ENCODE peak calls at places on chromosomes 4 and X, in five cellular contexts. W is endothelial cell of umbilical vein, K is mammary epithelial cell, U is GM23248, C is HCT116. N is an unnamed sample. For H3K36me3, the result is how much of the 10 kb centered on the place peaks cover.

GRCh38 chr4:38154681-38155588 is 194.7 kb downstream of the PTTG2 start:
- DNase-seq in W (no peak), K (peak), U (peak), C (no peak), N (no peak)

GRCh38 chrX:153735274-153735673 is 10.6 kb downstream of the ABCD1 start:
- DNase-seq in W (no peak), K (no peak), U (peak), C (no peak), N (no peak)

GRCh38 chr4:176052744-176053143 is 12.9 kb upstream of the WDR17 start:
- DNase-seq in W (no peak), K (no peak), U (no peak), C (no peak), N (no peak)

GRCh38 chr4:55411621-55412020 is 15.9 kb downstream of the TMEM165 start:
- DNase-seq in W (no peak), K (no peak), U (peak), C (no peak), N (no peak)

GRCh38 chrX:27924261-27924660 is 57.0 kb downstream of the DCAF8L1 start:
- DNase-seq in W (no peak), K (peak), U (no peak), C (no peak), N (no peak)

GRCh38 chr4:48450740-48451139 is 32.4 kb upstream of the SLC10A4 start:
- DNase-seq in W (no peak), K (no peak), U (no peak), C (no peak), N (peak)

GRCh38 chr4:47482326-47482725 is 2.7 kb upstream of the ATP10D start:
- DNase-seq in W (peak), K (peak), U (peak), C (no peak), N (no peak)

GRCh38 chr4:37889849-37890500 is 909 bp upstream of the TBC1D1 start:
- DNase-seq in W (no peak), K (no peak), U (peak), C (no peak), N (peak)

GRCh38 chr4:70818173-70818856 is 21.4 kb downstream of the GRSF1 start:
- DNase-seq in W (no peak), K (no peak), U (no peak), C (no peak), N (no peak)

GRCh38 chr4:155164705-155165104 is 43.7 kb upstream of the NPY2R start:
- DNase-seq in W (no peak), K (no peak), U (no peak), C (no peak), N (no peak)

GRCh38 chr4:138677212-138677611 is 338.4 kb upstream of the NOCT start:
- DNase-seq in W (no peak), K (no peak), U (no peak), C (no peak), N (no peak)

GRCh38 chr4:74056858-74057562 is 18.5 kb upstream of the CXCL3 start:
- DNase-seq in W (peak), K (peak), U (peak), C (peak), N (peak)

GRCh38 chr4:80005863-80006262 is 67.2 kb downstream of the ANTXR2 start:
- DNase-seq in W (peak), K (peak), U (no peak), C (no peak), N (no peak)

GRCh38 chr4:89497517-89498308 is 190.1 kb upstream of the GPRIN3 start:
- DNase-seq in W (peak), K (no peak), U (no peak), C (no peak), N (no peak)

GRCh38 chr4:7073526-7074390 is 5.9 kb upstream of the GRPEL1 start:
- DNase-seq in W (peak), K (peak), U (peak), C (peak), N (peak)

GRCh38 chrX:153875391-153876111 is 10.4 kb downstream of the L1CAM start:
- DNase-seq in W (peak), K (no peak), U (peak), C (no peak), N (peak)

GRCh38 chr4:67344594-67345380 is 200.5 kb downstream of the CENPC start:
- DNase-seq in W (no peak), K (no peak), U (no peak), C (no peak), N (no peak)

GRCh38 chrX:9519546-9520210 is 54.8 kb downstream of the TBL1X start:
- DNase-seq in W (no peak), K (no peak), U (peak), C (no peak), N (no peak)

GRCh38 chr4:127641524-127641923 is 8.8 kb downstream of the INTU start:
- DNase-seq in W (no peak), K (no peak), U (peak), C (no peak), N (no peak)

GRCh38 chrX:29535212-29536162 is 679.9 kb upstream of the MAGEB2 start:
- DNase-seq in W (peak), K (peak), U (peak), C (no peak), N (no peak)

GRCh38 chr4:112916868-112917267 is 132.6 kb upstream of the ANK2 start:
- DNase-seq in W (no peak), K (no peak), U (peak), C (no peak), N (no peak)

GRCh38 chr4:89619230-89619962 is 217.6 kb downstream of the SNCA start:
- DNase-seq in W (no peak), K (no peak), U (no peak), C (no peak), N (no peak)

GRCh38 chr4:147769386-147769785 is 37.5 kb downstream of the ARHGAP10 start:
- DNase-seq in W (no peak), K (peak), U (peak), C (no peak), N (no peak)

GRCh38 chr4:74123065-74123728 is 24.2 kb upstream of the CXCL2 start:
- DNase-seq in W (no peak), K (no peak), U (peak), C (no peak), N (peak)

GRCh38 chrX:729583-730409 is 99.2 kb downstream of the SHOX start:
- DNase-seq in W (no peak), K (no peak), U (no peak), C (no peak), N (no peak)

GRCh38 chr4:10015140-10015753 is 6.0 kb downstream of the SLC2A9 start:
- DNase-seq in W (peak), K (no peak), U (peak), C (peak), N (peak)

GRCh38 chrX:13703589-13703988 is 14.7 kb downstream of the RAB9A start:
- DNase-seq in W (no peak), K (no peak), U (no peak), C (no peak), N (no peak)

GRCh38 chrX:109831326-109831985 is 98.4 kb upstream of the ACSL4 start:
- DNase-seq in W (no peak), K (no peak), U (no peak), C (no peak), N (no peak)

GRCh38 chrX:98299785-98300184 is 1416.1 kb downstream of the RPA4 start:
- DNase-seq in W (peak), K (no peak), U (no peak), C (no peak), N (no peak)

GRCh38 chr4:42339935-42340406 is 57.3 kb upstream of the SHISA3 start:
- DNase-seq in W (peak), K (peak), U (peak), C (no peak), N (no peak)

GRCh38 chr4:41041541-41041940 is 172.8 kb downstream of the APBB2 start:
- DNase-seq in W (no peak), K (no peak), U (no peak), C (no peak), N (no peak)
- H3K36me3 ChIP-seq in W (under half), K (under half), U (under half), C (under half), N (under half)

DNA sequence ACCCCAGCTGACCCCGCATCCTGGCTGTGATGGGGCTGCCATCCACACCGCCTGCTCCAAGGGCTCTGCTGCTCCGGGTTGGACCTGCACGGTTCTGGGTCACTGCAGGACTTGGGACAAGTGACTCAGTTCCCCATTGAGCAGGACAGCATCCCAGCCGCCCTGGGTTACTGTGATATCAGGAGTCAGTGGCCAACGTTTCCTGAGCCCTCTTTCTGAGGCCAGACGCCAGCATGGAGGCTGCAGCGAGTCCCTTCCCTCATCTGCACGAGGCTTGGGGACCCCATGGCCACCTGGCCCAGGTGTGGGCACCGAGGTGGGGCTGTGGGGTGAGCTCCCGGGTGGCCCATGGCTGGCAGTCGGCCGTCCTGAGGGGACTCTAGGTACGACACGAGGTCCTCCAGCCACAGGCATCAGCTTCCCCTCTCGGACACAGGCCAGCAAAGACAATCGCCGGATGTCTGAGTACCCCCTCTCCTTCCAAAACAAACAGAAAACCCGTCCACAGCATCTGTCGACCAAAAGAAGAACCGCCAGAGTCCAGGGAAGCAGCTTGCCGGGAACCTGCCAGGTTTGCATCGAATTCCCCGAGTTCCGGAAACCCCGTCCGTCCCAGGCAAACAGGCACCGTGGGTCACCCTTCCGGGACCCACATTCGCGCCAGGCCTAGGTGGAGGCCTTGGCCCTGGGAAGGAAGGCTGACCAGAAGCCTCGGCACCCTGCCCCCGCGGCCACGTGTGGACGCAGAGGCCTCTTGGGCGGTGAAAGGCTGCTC is 136.1 kb downstream of the FAM53A start:
- DNase-seq in W (peak), K (no peak), U (no peak), C (no peak), N (no peak)
- TF ChIP-seq EZH2 in W (no peak), K (no peak), U (no peak), C (no peak), N (no peak)

DNA sequence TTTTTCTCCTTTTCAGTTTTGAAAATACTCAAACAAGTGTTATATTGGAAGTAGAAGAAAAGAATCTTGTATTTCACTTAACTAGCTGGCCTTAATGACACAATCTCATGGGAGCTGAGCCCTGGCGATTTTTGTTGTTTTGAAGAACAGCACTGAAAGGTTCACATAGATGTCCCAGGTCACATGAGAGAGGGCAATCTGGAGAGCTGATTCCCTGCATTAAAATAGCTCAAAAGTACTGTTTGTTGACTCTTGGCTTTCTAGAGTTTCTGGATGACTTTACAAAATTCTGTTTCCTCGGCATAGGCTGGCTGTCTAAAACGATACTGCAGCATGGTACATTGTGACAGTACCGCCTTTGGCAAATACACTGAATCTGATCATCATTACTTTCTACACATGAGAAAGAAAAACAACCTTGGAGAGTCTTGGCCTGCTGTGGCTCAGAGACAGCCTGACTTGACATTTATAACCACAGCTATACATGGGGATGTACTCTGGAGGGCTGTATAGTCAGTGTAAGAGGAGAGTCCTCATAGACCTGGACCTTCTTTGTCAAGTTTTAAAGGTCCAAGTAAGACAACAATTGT is 119.8 kb upstream of the PDLIM3 start:
- DNase-seq in W (no peak), K (no peak), U (no peak), C (no peak), N (no peak)
- H3K36me3 ChIP-seq in W (under half), K (under half), U (under half), C (under half), N (under half)

GRCh38 chr4:171813195-171813955 is at the start of gene GALNTL6:
- DNase-seq in W (no peak), K (peak), U (peak), C (no peak), N (peak)
- TF ChIP-seq EZH2 in W (no peak), K (peak), U (no peak), C (no peak), N (no peak)

GRCh38 chr4:98573791-98574190 is 84.6 kb downstream of the TSPAN5 start:
- DNase-seq in W (no peak), K (peak), U (no peak), C (no peak), N (no peak)

GRCh38 chr4:98568896-98569663 is 89.3 kb downstream of the TSPAN5 start:
- DNase-seq in W (peak), K (no peak), U (peak), C (no peak), N (no peak)

GRCh38 chr4:98570160-98570797 is 88.1 kb downstream of the TSPAN5 start:
- DNase-seq in W (no peak), K (no peak), U (no peak), C (no peak), N (no peak)

GRCh38 chr4:98572697-98573096 is 85.7 kb downstream of the TSPAN5 start:
- DNase-seq in W (no peak), K (no peak), U (no peak), C (no peak), N (no peak)

GRCh38 chr4:98571161-98571786 is 87.1 kb downstream of the TSPAN5 start:
- DNase-seq in W (no peak), K (no peak), U (no peak), C (no peak), N (no peak)
- H3K36me3 ChIP-seq in W (under half), K (under half), U (under half), C (under half), N (under half)

GRCh38 chr4:20252656-20253271 is 1.1 kb downstream of the SLIT2 start:
- DNase-seq in W (peak), K (no peak), U (peak), C (no peak), N (peak)

GRCh38 chr4:20253272-20253798 is 1.6 kb downstream of the SLIT2 start:
- DNase-seq in W (peak), K (no peak), U (peak), C (no peak), N (peak)

GRCh38 chr4:20251061-20251795 is 477 bp upstream of the SLIT2 start:
- DNase-seq in W (no peak), K (no peak), U (peak), C (no peak), N (no peak)

GRCh38 chr4:20253799-20254409 is 2.2 kb downstream of the SLIT2 start:
- DNase-seq in W (peak), K (no peak), U (peak), C (no peak), N (peak)

DNA sequence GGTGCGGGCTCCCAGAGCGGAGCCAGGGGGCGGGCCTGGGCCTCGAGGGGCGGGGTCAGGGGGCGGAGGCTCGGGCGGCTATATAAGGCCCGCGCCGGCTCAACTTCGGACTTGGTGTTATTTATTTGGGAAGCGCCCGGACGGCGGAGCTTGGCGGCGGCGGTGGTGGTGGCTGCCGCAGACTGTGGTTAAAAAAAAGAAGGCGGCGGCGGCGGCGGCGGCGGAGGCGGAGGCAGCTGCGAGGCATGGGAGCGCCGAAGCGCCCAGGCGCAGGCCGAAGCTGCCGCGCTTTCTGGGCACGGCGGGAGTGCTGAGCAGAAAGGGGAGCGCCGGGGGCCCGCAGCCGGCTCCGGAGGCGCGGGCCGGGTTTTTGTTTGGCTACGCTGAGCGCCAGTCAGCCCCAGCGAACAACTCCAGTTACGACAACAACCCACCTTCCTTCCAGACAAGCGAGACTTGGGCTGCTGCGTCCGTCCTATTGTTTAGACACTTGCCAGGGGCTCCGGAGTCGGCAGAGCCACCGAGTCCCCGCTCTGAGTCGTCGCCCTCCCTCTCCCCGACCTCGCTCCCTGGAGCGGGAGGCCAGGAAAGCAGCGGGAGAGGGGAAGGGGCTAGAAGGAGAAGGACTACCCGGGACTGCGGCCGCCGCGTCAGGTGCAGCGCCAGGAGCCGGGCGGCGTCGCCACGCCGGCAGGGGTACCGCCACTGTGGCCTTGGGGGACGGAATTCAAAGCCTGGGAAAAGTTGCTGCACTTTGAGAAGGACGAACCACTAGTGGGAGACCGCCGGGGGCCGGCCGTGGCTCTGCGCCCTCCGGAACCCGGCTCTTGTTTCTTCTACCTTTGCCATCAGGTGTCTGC is at the start of gene SLIT2:
- DNase-seq in W (peak), K (peak), U (peak), C (peak), N (peak)
- TF ChIP-seq EZH2 in W (no peak), K (no peak), U (no peak), C (no peak), N (no peak)

GRCh38 chr4:153611679-153612078 is 72.4 kb upstream of the TLR2 start:
- DNase-seq in W (peak), K (peak), U (peak), C (no peak), N (no peak)

GRCh38 chr4:153616005-153616555 is 68.0 kb upstream of the TLR2 start:
- DNase-seq in W (peak), K (no peak), U (no peak), C (no peak), N (no peak)

GRCh38 chr4:153618831-153619230 is 65.2 kb upstream of the TLR2 start:
- DNase-seq in W (no peak), K (no peak), U (no peak), C (no peak), N (no peak)

GRCh38 chr4:153610623-153611376 is 73.3 kb upstream of the TLR2 start:
- DNase-seq in W (no peak), K (no peak), U (no peak), C (no peak), N (no peak)

GRCh38 chr4:153612878-153613277 is 71.2 kb upstream of the TLR2 start:
- DNase-seq in W (no peak), K (no peak), U (no peak), C (no peak), N (no peak)
- H3K36me3 ChIP-seq in W (under half), K (under half), U (under half), C (under half), N (under half)

GRCh38 chr4:13544556-13545393 is 467 bp upstream of the NKX3-2 start:
- DNase-seq in W (peak), K (peak), U (peak), C (peak), N (peak)
- TF ChIP-seq EZH2 in W (peak), K (no peak), U (no peak), C (no peak), N (no peak)

N was measured in A673.